ENCODE peak calls at places on chromosomes 2 and 18, in seven cellular contexts. One of them, this sample, is unnamed.

GRCh38 chr18:73614812-73615211 is 532.8 kb downstream of the FBXO15 start:
- DNase-seq in pancreas: no peak
- DNase-seq in heart right ventricle: no peak
- DNase-seq in H9: no peak
- DNase-seq in Caco-2: no peak
- DNase-seq in omental fat pad: no peak
- DNase-seq in cardiac muscle cell: peak; percentile 5
- DNase-seq in this sample: no peak

GRCh38 chr2:43051316-43051715 is 175.1 kb downstream of the ZFP36L2 start:
- DNase-seq in pancreas: no peak
- DNase-seq in heart right ventricle: no peak
- DNase-seq in Caco-2: no peak
- DNase-seq in omental fat pad: no peak
- DNase-seq in cardiac muscle cell: peak; percentile 68
- DNase-seq in H9: no peak
- DNase-seq in this sample: no peak

GRCh38 chr2:62998949-62999348 is 51.7 kb upstream of the OTX1 start:
- DNase-seq in Caco-2: no peak
- DNase-seq in omental fat pad: no peak
- DNase-seq in heart right ventricle: no peak
- DNase-seq in pancreas: no peak
- DNase-seq in H9: no peak
- DNase-seq in cardiac muscle cell: peak; percentile 3
- DNase-seq in this sample: no peak

GRCh38 chr2:8252997-8253694 is 428.7 kb upstream of the ID2 start:
- DNase-seq in Caco-2: no peak
- DNase-seq in pancreas: no peak
- DNase-seq in H9: no peak
- DNase-seq in heart right ventricle: no peak
- DNase-seq in omental fat pad: no peak
- DNase-seq in cardiac muscle cell: no peak
- DNase-seq in this sample: no peak

GRCh38 chr2:213834331-213834730 is 550.1 kb downstream of the SPAG16 start:
- DNase-seq in H9: no peak
- DNase-seq in heart right ventricle: no peak
- DNase-seq in omental fat pad: no peak
- DNase-seq in pancreas: no peak
- DNase-seq in cardiac muscle cell: peak; percentile 72
- DNase-seq in Caco-2: no peak
- DNase-seq in this sample: no peak

GRCh38 chr2:201448701-201449100 is 2.6 kb downstream of the TRAK2 start:
- DNase-seq in pancreas: no peak
- DNase-seq in H9: no peak
- DNase-seq in Caco-2: no peak
- DNase-seq in heart right ventricle: no peak
- DNase-seq in cardiac muscle cell: no peak
- DNase-seq in omental fat pad: no peak
- DNase-seq in this sample: no peak

GRCh38 chr18:73040247-73040646 is 172.5 kb upstream of the NETO1 start:
- DNase-seq in heart right ventricle: no peak
- DNase-seq in H9: no peak
- DNase-seq in pancreas: no peak
- DNase-seq in cardiac muscle cell: no peak
- DNase-seq in omental fat pad: no peak
- DNase-seq in Caco-2: no peak
- DNase-seq in this sample: no peak

GRCh38 chr2:211487746-211488145 is 931.3 kb downstream of the CPS1 start:
- DNase-seq in H9: no peak
- DNase-seq in cardiac muscle cell: no peak
- DNase-seq in Caco-2: no peak
- DNase-seq in heart right ventricle: no peak
- DNase-seq in pancreas: no peak
- DNase-seq in omental fat pad: no peak
- DNase-seq in this sample: no peak

GRCh38 chr2:74530239-74531161 is 767 bp downstream of the HTRA2 start:
- DNase-seq in cardiac muscle cell: peak; percentile 54
- DNase-seq in H9: peak; percentile 53
- DNase-seq in omental fat pad: peak; percentile 30
- DNase-seq in Caco-2: peak; percentile 67
- DNase-seq in pancreas: no peak
- DNase-seq in heart right ventricle: peak; percentile 41
- DNase-seq in this sample: peak; percentile 47

GRCh38 chr18:70280007-70280925 is 8.6 kb upstream of the SOCS6 start:
- DNase-seq in cardiac muscle cell: no peak
- DNase-seq in pancreas: peak; percentile 30
- DNase-seq in Caco-2: no peak
- DNase-seq in heart right ventricle: no peak
- DNase-seq in H9: no peak
- DNase-seq in omental fat pad: no peak
- DNase-seq in this sample: no peak

GRCh38 chr2:137381731-137382130 is 582.5 kb upstream of the HNMT start:
- DNase-seq in H9: no peak
- DNase-seq in Caco-2: no peak
- DNase-seq in cardiac muscle cell: no peak
- DNase-seq in heart right ventricle: no peak
- DNase-seq in omental fat pad: no peak
- DNase-seq in pancreas: no peak
- DNase-seq in this sample: no peak
- TF ChIP-seq CTCF in H9: no peak
- TF ChIP-seq CTCF in Caco-2: no peak
- TF ChIP-seq CTCF in cardiac muscle cell: no peak
- TF ChIP-seq CTCF in heart right ventricle: no peak
- TF ChIP-seq CTCF in omental fat pad: no peak
- TF ChIP-seq CTCF in pancreas: no peak
- TF ChIP-seq CTCF in this sample: no peak

DNA sequence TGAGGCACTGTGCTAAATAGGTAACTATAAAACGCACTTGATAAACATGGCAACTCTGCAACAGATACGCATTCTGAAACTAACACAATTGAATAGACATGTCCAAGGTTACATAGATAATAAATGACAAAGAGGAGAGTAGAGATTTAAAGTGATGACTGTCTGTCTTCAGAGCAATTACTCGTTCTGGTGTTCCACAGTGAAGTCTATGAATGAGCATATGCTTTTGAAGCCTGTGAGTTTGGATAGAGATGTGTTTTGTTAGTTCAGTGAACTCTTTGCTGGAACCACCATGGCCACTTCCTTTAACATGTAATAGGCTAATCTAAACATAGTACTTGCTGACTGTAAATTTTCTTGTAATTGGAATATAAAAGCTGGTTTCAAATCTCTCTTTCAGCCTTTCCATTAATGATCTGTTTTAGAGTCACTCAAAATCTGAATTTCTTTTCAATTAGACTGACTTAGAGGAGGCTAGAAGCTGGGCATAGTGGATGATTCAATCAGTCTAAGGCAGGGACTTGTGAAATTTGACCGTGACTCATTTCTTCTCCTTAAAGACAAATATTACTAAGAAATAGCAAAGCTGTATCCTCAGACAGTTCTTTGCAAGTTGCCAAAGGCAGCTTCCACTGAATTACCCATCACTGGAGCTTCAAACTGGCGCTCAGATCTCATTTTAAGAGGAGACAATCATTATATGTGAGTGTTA is 1130.1 kb upstream of the CELF4 start:
- DNase-seq in omental fat pad: no peak
- DNase-seq in pancreas: no peak
- DNase-seq in cardiac muscle cell: peak; percentile 6
- DNase-seq in Caco-2: no peak
- DNase-seq in heart right ventricle: no peak
- DNase-seq in H9: no peak
- DNase-seq in this sample: no peak
- TF ChIP-seq CTCF in omental fat pad: no peak
- TF ChIP-seq CTCF in pancreas: no peak
- TF ChIP-seq CTCF in cardiac muscle cell: no peak
- TF ChIP-seq CTCF in Caco-2: no peak
- TF ChIP-seq CTCF in heart right ventricle: no peak
- TF ChIP-seq CTCF in H9: no peak
- TF ChIP-seq CTCF in this sample: no peak

GRCh38 chr2:30147196-30147714 is 448 bp downstream of the YPEL5 start:
- DNase-seq in cardiac muscle cell: no peak
- DNase-seq in pancreas: peak; percentile 66
- DNase-seq in Caco-2: no peak
- DNase-seq in H9: no peak
- DNase-seq in omental fat pad: no peak
- DNase-seq in heart right ventricle: no peak
- DNase-seq in this sample: no peak

GRCh38 chr2:30146337-30147195 is at the start of gene YPEL5:
- DNase-seq in Caco-2: peak; percentile 99
- DNase-seq in pancreas: peak; percentile 99
- DNase-seq in heart right ventricle: peak; percentile 99
- DNase-seq in H9: peak; percentile 100
- DNase-seq in cardiac muscle cell: peak; percentile 100
- DNase-seq in omental fat pad: peak; percentile 92
- DNase-seq in this sample: peak; percentile 98

GRCh38 chr2:30148850-30149249 is 2.0 kb downstream of the YPEL5 start:
- DNase-seq in H9: no peak
- DNase-seq in Caco-2: no peak
- DNase-seq in omental fat pad: no peak
- DNase-seq in heart right ventricle: no peak
- DNase-seq in cardiac muscle cell: no peak
- DNase-seq in pancreas: no peak
- DNase-seq in this sample: no peak

GRCh38 chr2:30149513-30149912 is 2.7 kb downstream of the YPEL5 start:
- DNase-seq in H9: peak; percentile 62
- DNase-seq in omental fat pad: no peak
- DNase-seq in heart right ventricle: no peak
- DNase-seq in pancreas: no peak
- DNase-seq in Caco-2: peak; percentile 62
- DNase-seq in cardiac muscle cell: peak; percentile 24
- DNase-seq in this sample: no peak

DNA sequence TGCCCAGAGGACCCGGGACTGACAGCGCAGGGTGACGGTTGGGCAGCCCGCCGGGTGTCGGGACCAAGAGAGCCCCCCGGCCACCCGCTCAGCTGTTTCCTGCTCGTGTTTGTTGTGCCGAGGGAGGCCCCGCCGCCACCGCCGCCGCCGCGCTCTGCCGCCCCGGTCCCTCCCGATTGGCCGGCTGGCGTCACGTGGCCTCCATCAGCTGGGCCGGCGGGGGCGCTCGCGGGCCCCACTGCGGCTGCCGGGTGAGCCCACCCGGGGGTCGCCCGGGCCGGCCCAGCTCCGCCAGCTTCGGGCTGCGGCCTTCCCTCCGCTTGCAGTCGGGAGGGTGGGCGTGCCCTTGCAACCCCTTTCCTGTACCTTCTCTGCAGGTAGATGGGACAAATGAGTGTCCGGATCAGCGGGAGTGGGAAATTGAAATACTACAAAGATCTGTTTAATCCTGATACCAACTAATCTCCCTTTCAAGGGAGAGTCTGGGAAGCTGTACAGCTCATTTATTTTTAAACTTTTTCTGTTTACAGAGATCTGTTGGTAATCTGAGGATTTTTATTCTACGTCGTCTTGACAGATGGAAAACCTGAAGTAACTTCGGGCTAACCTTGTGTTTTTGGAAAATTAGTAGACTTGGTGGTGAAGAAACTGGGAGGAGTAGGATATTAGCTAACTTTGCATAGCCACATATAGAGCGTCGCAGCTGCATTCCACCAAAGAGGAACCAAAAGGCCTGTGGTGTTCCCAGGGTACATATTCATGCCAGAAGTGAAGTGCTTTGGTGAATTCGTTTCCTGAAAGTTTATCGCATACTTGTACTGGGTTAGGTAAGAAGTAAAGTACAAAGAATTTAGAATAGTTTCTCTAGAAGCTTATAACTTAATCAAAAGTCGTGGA is 1.2 kb downstream of the YPEL5 start:
- DNase-seq in cardiac muscle cell: peak; percentile 73
- DNase-seq in heart right ventricle: peak; percentile 85
- DNase-seq in pancreas: peak; percentile 83
- DNase-seq in Caco-2: peak; percentile 66
- DNase-seq in H9: peak; percentile 85
- DNase-seq in omental fat pad: peak; percentile 73
- DNase-seq in this sample: peak; percentile 85
- TF ChIP-seq CTCF in cardiac muscle cell: peak; percentile 36
- TF ChIP-seq CTCF in heart right ventricle: peak; percentile 78
- TF ChIP-seq CTCF in pancreas: no peak
- TF ChIP-seq CTCF in Caco-2: peak; percentile 45
- TF ChIP-seq CTCF in H9: peak; percentile 48
- TF ChIP-seq CTCF in omental fat pad: no peak
- TF ChIP-seq CTCF in this sample: no peak

GRCh38 chr18:63320690-63321265 is 1.2 kb upstream of the BCL2 start:
- DNase-seq in omental fat pad: no peak
- DNase-seq in pancreas: peak; percentile 36
- DNase-seq in heart right ventricle: peak; percentile 34
- DNase-seq in H9: peak; percentile 49
- DNase-seq in Caco-2: peak; percentile 45
- DNase-seq in cardiac muscle cell: peak; percentile 61
- DNase-seq in this sample: peak; percentile 55

GRCh38 chr18:63318882-63319382 is 637 bp downstream of the BCL2 start:
- DNase-seq in Caco-2: no peak
- DNase-seq in cardiac muscle cell: no peak
- DNase-seq in heart right ventricle: no peak
- DNase-seq in omental fat pad: no peak
- DNase-seq in H9: no peak
- DNase-seq in pancreas: no peak
- DNase-seq in this sample: no peak

GRCh38 chr18:63321291-63321690 is 1.7 kb upstream of the BCL2 start:
- DNase-seq in cardiac muscle cell: no peak
- DNase-seq in pancreas: no peak
- DNase-seq in omental fat pad: no peak
- DNase-seq in Caco-2: no peak
- DNase-seq in heart right ventricle: no peak
- DNase-seq in H9: no peak
- DNase-seq in this sample: no peak

GRCh38 chr18:63319383-63320040 is at the start of gene BCL2:
- DNase-seq in heart right ventricle: no peak
- DNase-seq in H9: peak; percentile 42
- DNase-seq in omental fat pad: no peak
- DNase-seq in cardiac muscle cell: peak; percentile 52
- DNase-seq in pancreas: no peak
- DNase-seq in Caco-2: no peak
- DNase-seq in this sample: no peak

DNA sequence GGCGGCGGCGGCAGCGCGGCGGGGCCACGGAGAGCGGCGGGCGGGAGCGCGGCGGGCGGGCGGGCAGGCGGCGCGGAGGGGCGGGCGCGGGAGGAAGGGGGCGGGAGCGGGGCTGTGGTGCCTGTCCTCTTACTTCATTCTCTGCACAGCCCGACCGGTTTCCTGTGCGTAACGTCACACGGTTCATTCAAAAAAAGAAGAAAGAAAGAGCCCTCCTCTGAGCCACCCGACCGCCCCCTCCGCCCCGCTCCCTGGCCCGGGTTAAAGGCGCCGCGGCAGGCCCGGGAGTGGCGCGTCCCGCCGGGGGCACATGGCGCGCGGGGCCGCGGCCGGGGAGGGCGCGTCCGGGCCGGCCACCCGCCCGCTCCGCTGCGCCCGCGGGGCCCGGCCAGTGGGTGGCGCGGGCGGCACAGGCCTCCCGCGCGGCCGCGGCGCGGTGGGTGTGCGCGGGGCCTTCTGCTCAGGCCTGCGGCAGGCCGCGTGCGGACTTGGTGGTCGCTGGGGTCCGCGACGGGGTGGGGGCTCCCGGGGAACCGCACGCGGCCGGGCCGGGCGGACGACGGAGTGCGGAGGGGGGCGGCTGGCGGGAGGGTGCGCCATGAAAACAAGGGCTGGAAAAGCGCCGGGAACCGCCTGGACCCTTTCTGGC is 596 bp upstream of the BCL2 start:
- DNase-seq in H9: peak; percentile 77
- DNase-seq in cardiac muscle cell: peak; percentile 90
- DNase-seq in Caco-2: peak; percentile 67
- DNase-seq in omental fat pad: no peak
- DNase-seq in pancreas: peak; percentile 70
- DNase-seq in heart right ventricle: peak; percentile 80
- DNase-seq in this sample: peak; percentile 78
- TF ChIP-seq CTCF in H9: no peak
- TF ChIP-seq CTCF in cardiac muscle cell: no peak
- TF ChIP-seq CTCF in Caco-2: no peak
- TF ChIP-seq CTCF in omental fat pad: no peak
- TF ChIP-seq CTCF in pancreas: no peak
- TF ChIP-seq CTCF in heart right ventricle: no peak
- TF ChIP-seq CTCF in this sample: no peak

This sample was measured in activated B cell treated with CpG ODN at 0.5 μM for 24 hours.